ENCODE peak calls at places on chromosomes 1 and 21, in five cellular contexts. A is activated T-helper 9 cell treated with anti-CD3 and anti-CD28 coated beads, Interleukin-2, amount 50 U/mL, for 16 hours; N is fibroblast of lung; B is tibial nerve; Q is NCI-H345. K is an unnamed sample.

GRCh38 chr1:112866981-112867380 is 89.0 kb downstream of the SLC16A1 start:
- DNase-seq in A (no peak), B (no peak), Q (no peak), N (peak), K (no peak)

GRCh38 chr1:230219174-230220067 is 152.4 kb downstream of the GALNT2 start:
- DNase-seq in B (no peak), Q (no peak), A (no peak), N (no peak), K (no peak)

GRCh38 chr1:230632273-230632873 is 9.9 kb upstream of the COG2 start:
- DNase-seq in A (no peak), Q (no peak), B (no peak), N (peak), K (peak)

GRCh38 chr21:32360401-32360981 is 32.3 kb downstream of the URB1 start:
- DNase-seq in A (no peak), B (no peak), Q (peak), N (no peak), K (peak)

GRCh38 chr1:161805399-161806197 is 39.5 kb downstream of the ATF6 start:
- DNase-seq in B (no peak), A (no peak), Q (no peak), N (no peak), K (no peak)

GRCh38 chr1:19413999-19414398 is 71.3 kb downstream of the CAPZB start:
- DNase-seq in B (no peak), N (no peak), A (no peak), Q (no peak), K (no peak)

GRCh38 chr1:59699227-59699847 is 115.4 kb upstream of the HOOK1 start:
- DNase-seq in Q (peak), N (peak), A (no peak), B (no peak), K (no peak)

GRCh38 chr1:90727917-90728655 is 11.0 kb upstream of the BARHL2 start:
- DNase-seq in B (no peak), N (no peak), A (no peak), Q (peak), K (no peak)

GRCh38 chr1:114015075-114015474 is 35.8 kb downstream of the OLFML3 start:
- DNase-seq in Q (no peak), A (no peak), B (no peak), N (peak), K (no peak)

GRCh38 chr1:188122646-188123045 is 1293.9 kb downstream of the PLA2G4A start:
- DNase-seq in B (no peak), Q (no peak), A (no peak), N (no peak), K (no peak)

GRCh38 chr1:59596432-59596831 is 218.3 kb upstream of the HOOK1 start:
- DNase-seq in N (peak), Q (no peak), A (no peak), B (no peak), K (no peak)

GRCh38 chr1:177021741-177022140 is 142.8 kb downstream of the ASTN1 start:
- DNase-seq in B (no peak), Q (no peak), A (no peak), N (no peak), K (no peak)

GRCh38 chr1:68051475-68051874 is 1.0 kb upstream of the DIRAS3 start:
- DNase-seq in A (no peak), B (no peak), N (peak), Q (no peak), K (no peak)